ENCODE peak calls at places on chromosome 9, in seven cellular contexts. One of them, this sample, is unnamed.
A peak's percentile ranks its signal among the peaks of the same experiment; 100 is the strongest.

GRCh38 chr9:101625871-101626270 is 31.1 kb upstream of the PPP3R2 start:
- DNase-seq in right lobe of liver: no peak
- DNase-seq in dorsolateral prefrontal cortex: no peak
- DNase-seq in adipocyte: no peak
- DNase-seq in CD8-positive, alpha-beta memory T cell: no peak
- DNase-seq in psoas muscle: no peak
- DNase-seq in neural progenitor cell: no peak
- DNase-seq in this sample: no peak

GRCh38 chr9:86721843-86722705 is 225.2 kb downstream of the GAS1 start:
- DNase-seq in psoas muscle: peak; percentile 57
- DNase-seq in dorsolateral prefrontal cortex: no peak
- DNase-seq in right lobe of liver: no peak
- DNase-seq in adipocyte: peak; percentile 94
- DNase-seq in neural progenitor cell: no peak
- DNase-seq in CD8-positive, alpha-beta memory T cell: no peak
- DNase-seq in this sample: no peak

GRCh38 chr9:35820076-35820475 is 5.2 kb upstream of the HINT2 start:
- DNase-seq in neural progenitor cell: no peak
- DNase-seq in right lobe of liver: no peak
- DNase-seq in dorsolateral prefrontal cortex: no peak
- DNase-seq in psoas muscle: no peak
- DNase-seq in adipocyte: peak; percentile 63
- DNase-seq in CD8-positive, alpha-beta memory T cell: no peak
- DNase-seq in this sample: no peak

GRCh38 chr9:25602366-25603044 is 75.7 kb downstream of the TUSC1 start:
- DNase-seq in psoas muscle: no peak
- DNase-seq in CD8-positive, alpha-beta memory T cell: no peak
- DNase-seq in adipocyte: no peak
- DNase-seq in neural progenitor cell: no peak
- DNase-seq in right lobe of liver: no peak
- DNase-seq in dorsolateral prefrontal cortex: no peak
- DNase-seq in this sample: no peak

GRCh38 chr9:132003904-132004303 is 75.8 kb downstream of the MED27 start:
- DNase-seq in adipocyte: no peak
- DNase-seq in CD8-positive, alpha-beta memory T cell: no peak
- DNase-seq in dorsolateral prefrontal cortex: no peak
- DNase-seq in right lobe of liver: no peak
- DNase-seq in neural progenitor cell: no peak
- DNase-seq in psoas muscle: no peak
- DNase-seq in this sample: no peak

GRCh38 chr9:26112724-26113123 is 434.5 kb upstream of the TUSC1 start:
- DNase-seq in dorsolateral prefrontal cortex: no peak
- DNase-seq in CD8-positive, alpha-beta memory T cell: no peak
- DNase-seq in neural progenitor cell: no peak
- DNase-seq in right lobe of liver: no peak
- DNase-seq in adipocyte: no peak
- DNase-seq in psoas muscle: no peak
- DNase-seq in this sample: no peak

GRCh38 chr9:94173632-94174031 is 85.5 kb upstream of the ZNF169 start:
- DNase-seq in right lobe of liver: no peak
- DNase-seq in psoas muscle: no peak
- DNase-seq in neural progenitor cell: no peak
- DNase-seq in adipocyte: no peak
- DNase-seq in dorsolateral prefrontal cortex: no peak
- DNase-seq in CD8-positive, alpha-beta memory T cell: no peak
- DNase-seq in this sample: no peak

GRCh38 chr9:134688661-134689319 is 47.2 kb downstream of the COL5A1 start:
- DNase-seq in adipocyte: no peak
- DNase-seq in dorsolateral prefrontal cortex: no peak
- DNase-seq in neural progenitor cell: no peak
- DNase-seq in psoas muscle: no peak
- DNase-seq in right lobe of liver: peak; percentile 40
- DNase-seq in CD8-positive, alpha-beta memory T cell: no peak
- DNase-seq in this sample: peak; percentile 71

GRCh38 chr9:33698267-33698666 is 97.1 kb upstream of the PRSS3 start:
- DNase-seq in psoas muscle: no peak
- DNase-seq in adipocyte: no peak
- DNase-seq in CD8-positive, alpha-beta memory T cell: no peak
- DNase-seq in right lobe of liver: no peak
- DNase-seq in neural progenitor cell: no peak
- DNase-seq in dorsolateral prefrontal cortex: no peak
- DNase-seq in this sample: no peak

GRCh38 chr9:69122086-69122390 is 52.0 kb upstream of the TJP2 start:
- DNase-seq in CD8-positive, alpha-beta memory T cell: no peak
- DNase-seq in neural progenitor cell: peak; percentile 77
- DNase-seq in adipocyte: peak; percentile 90
- DNase-seq in right lobe of liver: peak; percentile 81
- DNase-seq in psoas muscle: peak; percentile 73
- DNase-seq in dorsolateral prefrontal cortex: peak; percentile 72
- DNase-seq in this sample: peak; percentile 84

GRCh38 chr9:135780626-135781025 is 78.6 kb downstream of the KCNT1 start:
- DNase-seq in right lobe of liver: no peak
- DNase-seq in CD8-positive, alpha-beta memory T cell: no peak
- DNase-seq in neural progenitor cell: no peak
- DNase-seq in psoas muscle: no peak
- DNase-seq in adipocyte: no peak
- DNase-seq in dorsolateral prefrontal cortex: no peak
- DNase-seq in this sample: no peak

GRCh38 chr9:129481824-129482511 is 138.9 kb downstream of the C9orf50 start:
- DNase-seq in adipocyte: peak; percentile 64
- DNase-seq in dorsolateral prefrontal cortex: no peak
- DNase-seq in right lobe of liver: no peak
- DNase-seq in psoas muscle: no peak
- DNase-seq in neural progenitor cell: peak; percentile 48
- DNase-seq in CD8-positive, alpha-beta memory T cell: no peak
- DNase-seq in this sample: peak; percentile 80

GRCh38 chr9:133060417-133060841 is 1.4 kb upstream of the CEL start:
- DNase-seq in right lobe of liver: no peak
- DNase-seq in dorsolateral prefrontal cortex: no peak
- DNase-seq in CD8-positive, alpha-beta memory T cell: no peak
- DNase-seq in adipocyte: no peak
- DNase-seq in neural progenitor cell: no peak
- DNase-seq in psoas muscle: no peak
- DNase-seq in this sample: no peak

GRCh38 chr9:71783120-71783523 is 14.8 kb upstream of the CEMIP2 start:
- DNase-seq in dorsolateral prefrontal cortex: no peak
- DNase-seq in right lobe of liver: peak; percentile 62
- DNase-seq in CD8-positive, alpha-beta memory T cell: peak; percentile 73
- DNase-seq in psoas muscle: peak; percentile 59
- DNase-seq in neural progenitor cell: no peak
- DNase-seq in adipocyte: no peak
- DNase-seq in this sample: peak; percentile 93

GRCh38 chr9:126694206-126695081 is 80.7 kb downstream of the LMX1B start:
- DNase-seq in right lobe of liver: no peak
- DNase-seq in neural progenitor cell: peak; percentile 3
- DNase-seq in psoas muscle: no peak
- DNase-seq in CD8-positive, alpha-beta memory T cell: no peak
- DNase-seq in dorsolateral prefrontal cortex: no peak
- DNase-seq in adipocyte: no peak
- DNase-seq in this sample: peak; percentile 66

GRCh38 chr9:6584881-6585597 is 60.5 kb downstream of the GLDC start:
- DNase-seq in adipocyte: peak; percentile 79
- DNase-seq in neural progenitor cell: peak; percentile 6
- DNase-seq in CD8-positive, alpha-beta memory T cell: no peak
- DNase-seq in right lobe of liver: no peak
- DNase-seq in psoas muscle: no peak
- DNase-seq in dorsolateral prefrontal cortex: no peak
- DNase-seq in this sample: no peak

GRCh38 chr9:33903157-33903780 is 86.3 kb downstream of the UBE2R2 start:
- DNase-seq in dorsolateral prefrontal cortex: no peak
- DNase-seq in CD8-positive, alpha-beta memory T cell: no peak
- DNase-seq in psoas muscle: no peak
- DNase-seq in neural progenitor cell: no peak
- DNase-seq in adipocyte: peak; percentile 52
- DNase-seq in right lobe of liver: no peak
- DNase-seq in this sample: no peak

GRCh38 chr9:87601175-87601574 is 103.5 kb downstream of the DAPK1 start:
- DNase-seq in dorsolateral prefrontal cortex: no peak
- DNase-seq in CD8-positive, alpha-beta memory T cell: no peak
- DNase-seq in right lobe of liver: peak; percentile 63
- DNase-seq in psoas muscle: no peak
- DNase-seq in adipocyte: no peak
- DNase-seq in neural progenitor cell: peak; percentile 36
- DNase-seq in this sample: peak; percentile 84

GRCh38 chr9:80797841-80798688 is 891.3 kb downstream of the TLE1 start:
- DNase-seq in adipocyte: peak; percentile 91
- DNase-seq in dorsolateral prefrontal cortex: peak; percentile 67
- DNase-seq in CD8-positive, alpha-beta memory T cell: no peak
- DNase-seq in right lobe of liver: no peak
- DNase-seq in psoas muscle: no peak
- DNase-seq in neural progenitor cell: peak; percentile 16
- DNase-seq in this sample: no peak

DNA sequence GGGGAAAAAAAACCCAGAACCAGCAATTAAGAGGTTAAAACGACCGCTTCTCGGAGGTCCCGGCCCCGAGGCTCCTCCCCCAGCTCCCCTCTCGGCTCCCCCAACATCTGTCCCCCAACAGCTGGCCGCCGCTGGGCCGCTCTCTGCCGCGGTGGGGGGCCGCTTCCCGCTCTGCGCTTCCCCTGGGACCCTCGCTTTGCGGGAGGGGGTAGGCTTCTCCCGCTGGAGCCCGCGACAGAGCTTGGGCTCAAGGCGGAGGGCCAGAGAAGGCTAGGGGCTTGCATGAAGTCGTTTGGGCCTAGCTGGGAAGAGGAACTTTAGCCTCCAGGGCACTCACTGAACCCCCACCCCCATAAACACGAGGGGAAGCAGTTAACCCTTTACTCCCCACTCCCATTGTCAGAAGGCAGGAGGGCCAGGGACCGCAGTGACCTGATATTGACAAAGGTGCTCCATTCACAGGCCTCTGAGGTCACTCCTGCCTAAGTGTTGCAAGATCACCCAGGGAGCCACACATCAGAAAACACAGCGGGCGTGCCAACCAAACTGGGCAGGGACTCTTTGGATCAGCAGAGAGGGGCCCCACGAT is 7.4 kb downstream of the LHX6 start:
- DNase-seq in CD8-positive, alpha-beta memory T cell: no peak
- DNase-seq in right lobe of liver: no peak
- DNase-seq in psoas muscle: no peak
- DNase-seq in neural progenitor cell: peak; percentile 64
- DNase-seq in adipocyte: no peak
- DNase-seq in dorsolateral prefrontal cortex: no peak
- DNase-seq in this sample: no peak
- H3K4me3 ChIP-seq in CD8-positive, alpha-beta memory T cell: no peak overlapping the region
- H3K4me3 ChIP-seq in right lobe of liver: no peak overlapping the region
- H3K4me3 ChIP-seq in psoas muscle: no peak overlapping the region
- H3K4me3 ChIP-seq in neural progenitor cell: peak overlapping the region; percentile 42
- H3K4me3 ChIP-seq in adipocyte: no peak overlapping the region
- H3K4me3 ChIP-seq in dorsolateral prefrontal cortex: no peak overlapping the region
- H3K4me3 ChIP-seq in this sample: no peak overlapping the region

DNA sequence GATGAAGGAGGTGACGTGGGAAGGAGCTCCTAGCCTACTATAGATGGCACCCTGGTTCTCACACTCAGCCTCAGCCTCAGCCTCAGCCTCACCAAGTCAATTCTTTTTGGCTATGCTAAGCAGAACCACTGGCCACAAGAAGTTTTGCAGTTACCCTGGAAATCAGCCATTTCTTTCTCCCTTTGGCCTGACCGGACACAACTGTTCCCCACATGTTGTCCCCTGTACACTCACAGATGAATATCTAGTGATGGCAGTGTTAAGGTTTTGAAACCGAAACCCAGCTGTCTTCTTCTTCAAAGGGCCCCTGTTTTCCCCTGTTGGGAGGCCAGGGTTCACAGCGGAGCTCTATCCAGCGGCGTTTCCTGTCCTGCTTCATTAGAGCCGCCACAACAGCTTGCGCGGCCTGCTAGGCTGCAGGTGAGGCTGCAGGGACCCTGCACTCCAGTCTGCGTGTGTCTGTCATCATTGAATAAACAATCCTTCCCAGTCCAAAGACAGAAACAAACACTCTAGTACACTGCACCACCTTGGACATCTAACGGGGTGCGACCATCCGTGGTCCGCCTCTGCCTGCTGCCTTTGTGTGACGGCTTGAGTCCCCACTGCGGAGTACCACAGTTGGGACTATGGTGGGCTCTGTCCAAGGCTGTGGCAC is 250.5 kb downstream of the DENND1A start:
- DNase-seq in dorsolateral prefrontal cortex: no peak
- DNase-seq in CD8-positive, alpha-beta memory T cell: no peak
- DNase-seq in adipocyte: no peak
- DNase-seq in neural progenitor cell: no peak
- DNase-seq in psoas muscle: no peak
- DNase-seq in right lobe of liver: no peak
- DNase-seq in this sample: peak; percentile 82
- H3K4me3 ChIP-seq in dorsolateral prefrontal cortex: no peak overlapping the region
- H3K4me3 ChIP-seq in CD8-positive, alpha-beta memory T cell: no peak overlapping the region
- H3K4me3 ChIP-seq in adipocyte: no peak overlapping the region
- H3K4me3 ChIP-seq in neural progenitor cell: no peak overlapping the region
- H3K4me3 ChIP-seq in psoas muscle: no peak overlapping the region
- H3K4me3 ChIP-seq in right lobe of liver: no peak overlapping the region
- H3K4me3 ChIP-seq in this sample: no peak overlapping the region

GRCh38 chr9:76463211-76463610 is 4.2 kb downstream of the GCNT1 start:
- DNase-seq in neural progenitor cell: no peak
- DNase-seq in adipocyte: no peak
- DNase-seq in dorsolateral prefrontal cortex: no peak
- DNase-seq in psoas muscle: no peak
- DNase-seq in right lobe of liver: no peak
- DNase-seq in CD8-positive, alpha-beta memory T cell: no peak
- DNase-seq in this sample: no peak
- H3K4me3 ChIP-seq in neural progenitor cell: no peak overlapping the region
- H3K4me3 ChIP-seq in adipocyte: no peak overlapping the region
- H3K4me3 ChIP-seq in dorsolateral prefrontal cortex: no peak overlapping the region
- H3K4me3 ChIP-seq in psoas muscle: no peak overlapping the region
- H3K4me3 ChIP-seq in right lobe of liver: no peak overlapping the region
- H3K4me3 ChIP-seq in CD8-positive, alpha-beta memory T cell: no peak overlapping the region
- H3K4me3 ChIP-seq in this sample: no peak overlapping the region

GRCh38 chr9:92140074-92140753 is 25.0 kb upstream of the SPTLC1 start:
- DNase-seq in psoas muscle: peak; percentile 88
- DNase-seq in CD8-positive, alpha-beta memory T cell: peak; percentile 66
- DNase-seq in dorsolateral prefrontal cortex: peak; percentile 70
- DNase-seq in adipocyte: peak; percentile 85
- DNase-seq in right lobe of liver: peak; percentile 90
- DNase-seq in neural progenitor cell: peak; percentile 89
- DNase-seq in this sample: peak; percentile 94

GRCh38 chr9:92142329-92142728 is 27.1 kb upstream of the SPTLC1 start:
- DNase-seq in psoas muscle: no peak
- DNase-seq in dorsolateral prefrontal cortex: no peak
- DNase-seq in neural progenitor cell: no peak
- DNase-seq in adipocyte: no peak
- DNase-seq in CD8-positive, alpha-beta memory T cell: no peak
- DNase-seq in right lobe of liver: no peak
- DNase-seq in this sample: no peak

GRCh38 chr9:92141144-92142129 is 26.2 kb upstream of the SPTLC1 start:
- DNase-seq in dorsolateral prefrontal cortex: no peak
- DNase-seq in adipocyte: peak; percentile 73
- DNase-seq in right lobe of liver: no peak
- DNase-seq in neural progenitor cell: peak; percentile 76
- DNase-seq in CD8-positive, alpha-beta memory T cell: no peak
- DNase-seq in psoas muscle: no peak
- DNase-seq in this sample: no peak

GRCh38 chr9:92138157-92138959 is 23.1 kb upstream of the SPTLC1 start:
- DNase-seq in neural progenitor cell: peak; percentile 91
- DNase-seq in psoas muscle: peak; percentile 78
- DNase-seq in right lobe of liver: peak; percentile 76
- DNase-seq in CD8-positive, alpha-beta memory T cell: peak; percentile 65
- DNase-seq in dorsolateral prefrontal cortex: peak; percentile 60
- DNase-seq in adipocyte: peak; percentile 91
- DNase-seq in this sample: peak; percentile 93

DNA sequence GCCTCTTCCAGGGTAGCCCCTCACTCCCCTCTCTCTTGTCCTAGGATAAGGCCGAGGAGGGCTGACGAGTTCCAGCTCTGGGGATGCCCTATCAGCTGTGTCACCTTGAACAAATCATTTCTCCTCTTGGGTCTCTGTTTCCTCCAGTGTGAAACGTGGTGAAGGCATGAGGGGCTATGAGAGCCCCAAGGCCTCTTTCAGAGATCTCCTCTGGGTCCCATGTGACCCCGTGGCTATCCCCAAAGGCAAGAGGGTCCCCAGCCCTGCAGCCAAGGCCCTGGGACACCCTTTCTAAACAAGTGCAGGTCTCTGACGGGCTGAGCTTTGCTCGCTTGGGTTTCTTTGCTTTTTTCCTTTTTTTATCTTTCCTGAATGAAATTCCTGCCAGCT is 25.5 kb upstream of the SPTLC1 start:
- DNase-seq in neural progenitor cell: no peak
- DNase-seq in psoas muscle: no peak
- DNase-seq in right lobe of liver: no peak
- DNase-seq in CD8-positive, alpha-beta memory T cell: no peak
- DNase-seq in dorsolateral prefrontal cortex: no peak
- DNase-seq in adipocyte: no peak
- DNase-seq in this sample: no peak
- H3K4me3 ChIP-seq in neural progenitor cell: peak overlapping the region; percentile 43
- H3K4me3 ChIP-seq in psoas muscle: peak overlapping the region; percentile 52
- H3K4me3 ChIP-seq in right lobe of liver: peak overlapping the region; percentile 29
- H3K4me3 ChIP-seq in CD8-positive, alpha-beta memory T cell: no peak overlapping the region
- H3K4me3 ChIP-seq in dorsolateral prefrontal cortex: no peak overlapping the region
- H3K4me3 ChIP-seq in adipocyte: peak overlapping the region; percentile 76
- H3K4me3 ChIP-seq in this sample: no peak overlapping the region

This sample was measured in spleen.